ENCODE peak calls at places on chromosomes 7 and 10, in five cellular contexts. U is uterus, A is progenitor cell of endocrine pancreas, Z is GM12865, H is endothelial cell. W is an unnamed sample.

GRCh38 chr7:159026271-159027047 is 118.2 kb downstream of the VIPR2 start:
- DNase-seq in U (no peak), A (peak; percentile 8), Z (no peak), H (no peak), W (no peak)

GRCh38 chr7:24050991-24051529 is 232.9 kb upstream of the NPY start:
- DNase-seq in U (no peak), A (no peak), Z (no peak), H (no peak), W (no peak)

GRCh38 chr10:75018233-75018632 is 93.2 kb upstream of the SAMD8 start:
- DNase-seq in U (no peak), A (no peak), Z (no peak), H (no peak), W (peak; percentile 25)

GRCh38 chr10:114499630-114500190 is 95.4 kb upstream of the AFAP1L2 start:
- DNase-seq in U (no peak), A (no peak), Z (peak; percentile 67), H (no peak), W (no peak)

GRCh38 chr10:94429049-94429707 is 26.8 kb downstream of the TBC1D12 start:
- DNase-seq in U (no peak), A (no peak), Z (no peak), H (no peak), W (no peak)

GRCh38 chr10:77746313-77746712 is 108.7 kb upstream of the KCNMA1 start:
- DNase-seq in U (no peak), A (no peak), Z (no peak), H (no peak), W (no peak)

GRCh38 chr10:125820705-125821104 is 2.4 kb downstream of the UROS start:
- DNase-seq in U (no peak), A (no peak), Z (peak; percentile 36), H (no peak), W (no peak)

GRCh38 chr10:114684085-114684821 is 26.2 kb upstream of the ABLIM1 start:
- DNase-seq in U (peak; percentile 56), A (no peak), Z (no peak), H (no peak), W (no peak)

GRCh38 chr10:24952146-24952700 is at the start of gene PRTFDC1:
- DNase-seq in U (peak; percentile 53), A (no peak), Z (peak; percentile 21), H (peak; percentile 48), W (peak; percentile 17)

GRCh38 chr10:84163992-84164391 is 9.6 kb upstream of the GPR15LG start:
- DNase-seq in U (no peak), A (no peak), Z (no peak), H (no peak), W (no peak)

GRCh38 chr7:26653430-26653911 is 210.9 kb downstream of the SKAP2 start:
- DNase-seq in U (no peak), A (no peak), Z (no peak), H (no peak), W (no peak)

GRCh38 chr7:104795086-104795485 is 218.9 kb upstream of the KMT2E start:
- DNase-seq in U (no peak), A (no peak), Z (no peak), H (no peak), W (no peak)

GRCh38 chr10:62388328-62388727 is 14.2 kb downstream of the ZNF365 start:
- DNase-seq in U (no peak), A (no peak), Z (no peak), H (no peak), W (no peak)

GRCh38 chr10:26214538-26215461 is 1.8 kb upstream of the GAD2 start:
- DNase-seq in U (no peak), A (no peak), Z (no peak), H (no peak), W (no peak)

GRCh38 chr7:2926120-2926897 is 82.2 kb upstream of the GNA12 start:
- DNase-seq in U (no peak), A (no peak), Z (no peak), H (no peak), W (no peak)

GRCh38 chr7:17009007-17009719 is 127.4 kb upstream of the AGR3 start:
- DNase-seq in U (no peak), A (no peak), Z (peak; percentile 58), H (no peak), W (no peak)
- TF ChIP-seq CTCF in U (no peak), A (peak; percentile 35), Z (peak; percentile 42), H (peak; percentile 41), W (peak; percentile 54)

GRCh38 chr7:102845351-102845750 is 67.4 kb upstream of the LRRC17 start:
- DNase-seq in U (no peak), A (no peak), Z (no peak), H (no peak), W (no peak)
- TF ChIP-seq CTCF in U (no peak), A (no peak), Z (no peak), H (no peak), W (no peak)

GRCh38 chr10:43265799-43266721 is 805 bp downstream of the RASGEF1A start:
- DNase-seq in U (no peak), A (peak; percentile 39), Z (no peak), H (no peak), W (peak; percentile 22)
- TF ChIP-seq CTCF in U (no peak), A (peak; percentile 58), Z (no peak), H (no peak), W (no peak)

GRCh38 chr7:148750442-148751355 is 52.0 kb downstream of the CUL1 start:
- DNase-seq in U (no peak), A (no peak), Z (no peak), H (no peak), W (no peak)

GRCh38 chr7:148753224-148753623 is 54.5 kb downstream of the CUL1 start:
- DNase-seq in U (no peak), A (no peak), Z (no peak), H (no peak), W (no peak)

GRCh38 chr7:148746139-148746538 is 47.4 kb downstream of the CUL1 start:
- DNase-seq in U (no peak), A (no peak), Z (no peak), H (no peak), W (no peak)

GRCh38 chr7:148747274-148747673 is 48.6 kb downstream of the CUL1 start:
- DNase-seq in U (no peak), A (peak; percentile 38), Z (peak; percentile 12), H (no peak), W (no peak)
- TF ChIP-seq CTCF in U (no peak), A (peak; percentile 60), Z (no peak), H (no peak), W (no peak)